ENCODE peak calls at places on chromosomes 4 and X, in seven cellular contexts. A is A549, R is IMR-90, B is uterus, F is stomach, I is NB4, W is breast epithelium. E is an unnamed sample.

GRCh38 chr4:94357624-94358023 is 15.0 kb upstream of the HPGDS start:
- DNase-seq in R (peak; percentile 27), I (no peak), A (no peak), F (no peak), B (no peak), W (no peak), E (no peak)

GRCh38 chr4:175469519-175469918 is 342.5 kb downstream of the GPM6A start:
- DNase-seq in W (no peak), B (no peak), R (peak; percentile 21), A (no peak), I (no peak), F (no peak), E (peak; percentile 2)

GRCh38 chrX:97616883-97617510 is 733.3 kb downstream of the RPA4 start:
- DNase-seq in A (peak; percentile 6), W (no peak), I (peak; percentile 40), R (peak; percentile 74), F (no peak), B (no peak), E (peak; percentile 24)

GRCh38 chr4:156169861-156170260 is 216.2 kb upstream of the CTSO start:
- DNase-seq in R (no peak), A (no peak), F (no peak), I (no peak), B (no peak), W (no peak), E (no peak)

GRCh38 chr4:184450045-184450444 is 24.3 kb downstream of the IRF2 start:
- DNase-seq in B (no peak), W (no peak), I (no peak), R (peak; percentile 87), F (no peak), A (no peak), E (no peak)

GRCh38 chr4:142567620-142568451 is 278.3 kb downstream of the INPP4B start:
- DNase-seq in R (peak; percentile 47), I (no peak), W (no peak), A (no peak), F (peak; percentile 35), B (no peak), E (no peak)

GRCh38 chr4:122218762-122219161 is 66.6 kb downstream of the BLTP1 start:
- DNase-seq in A (no peak), F (no peak), R (peak; percentile 7), I (no peak), B (no peak), W (no peak), E (no peak)

GRCh38 chrX:10444204-10444603 is 176.2 kb downstream of the MID1 start:
- DNase-seq in W (no peak), F (no peak), R (no peak), A (no peak), I (no peak), B (no peak), E (no peak)

GRCh38 chrX:14095702-14096101 is 66.0 kb upstream of the GEMIN8 start:
- DNase-seq in F (peak; percentile 28), I (peak; percentile 60), R (peak; percentile 53), B (peak; percentile 18), A (no peak), W (no peak), E (peak; percentile 1)

GRCh38 chr4:150867148-150867547 is 147.9 kb downstream of the LRBA start:
- DNase-seq in W (no peak), R (peak; percentile 81), A (peak; percentile 58), B (peak; percentile 24), I (peak; percentile 78), F (no peak), E (peak; percentile 17)

GRCh38 chrX:1283093-1283492 is 14.5 kb downstream of the CSF2RA start:
- DNase-seq in B (no peak), W (no peak), I (no peak), F (no peak), R (no peak), A (no peak), E (no peak)

GRCh38 chr4:106978046-106978774 is 57.9 kb downstream of the DKK2 start:
- DNase-seq in R (no peak), B (no peak), F (no peak), A (no peak), I (no peak), W (no peak), E (no peak)

GRCh38 chr4:6009452-6009851 is 8.8 kb downstream of the C4orf50 start:
- DNase-seq in F (no peak), R (no peak), W (peak; percentile 6), B (no peak), A (no peak), I (no peak), E (no peak)

GRCh38 chrX:81202989-81203388 is 1.1 kb downstream of the SH3BGRL start:
- DNase-seq in B (no peak), R (no peak), W (no peak), I (peak; percentile 14), F (no peak), A (no peak), E (no peak)

GRCh38 chrX:81202413-81202794 is 502 bp downstream of the SH3BGRL start:
- DNase-seq in F (no peak), A (no peak), W (no peak), R (peak; percentile 12), I (peak; percentile 53), B (no peak), E (no peak)

GRCh38 chrX:81206471-81206870 is 4.6 kb downstream of the SH3BGRL start:
- DNase-seq in A (no peak), R (no peak), W (no peak), B (no peak), I (peak; percentile 6), F (no peak), E (no peak)

DNA sequence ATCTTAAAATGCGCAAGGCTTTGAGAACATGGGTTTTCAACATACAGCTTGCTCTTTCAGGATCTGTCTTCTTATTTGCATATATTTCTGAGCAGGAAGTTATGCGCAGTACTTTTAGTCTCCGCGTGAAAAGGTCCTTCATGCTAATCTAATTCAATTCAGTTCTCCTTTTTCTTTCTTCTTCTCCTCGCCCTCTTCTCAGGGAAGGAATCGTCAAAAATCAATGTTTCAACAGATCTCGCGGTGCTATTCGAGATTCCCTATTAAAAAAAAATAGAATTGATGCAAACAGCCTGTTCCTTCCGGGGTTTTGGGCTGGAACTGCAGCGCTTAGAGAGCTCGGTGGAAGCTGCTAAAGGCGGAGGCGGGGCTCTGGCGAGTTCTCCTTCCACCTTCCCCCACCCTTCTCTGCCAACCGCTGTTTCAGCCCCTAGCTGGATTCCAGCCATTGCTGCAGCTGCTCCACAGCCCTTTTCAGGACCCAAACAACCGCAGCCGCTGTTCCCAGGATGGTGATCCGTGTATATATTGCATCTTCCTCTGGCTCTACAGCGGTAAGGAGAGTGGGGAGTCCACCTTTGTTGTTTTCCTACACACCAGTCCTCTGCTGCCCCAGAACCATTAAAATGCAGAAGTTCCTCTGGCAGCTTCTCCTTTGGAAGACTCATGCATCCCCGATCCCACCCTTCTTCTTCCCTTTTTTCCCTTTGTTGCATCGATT is at the start of the genes HMGN5 and SH3BGRL:
- DNase-seq in R (peak; percentile 88), W (peak; percentile 70), A (peak; percentile 56), F (peak; percentile 78), B (peak; percentile 84), I (peak; percentile 88), E (peak; percentile 25)
- TF ChIP-seq POLR2A in R (no peak), W (no peak), A (peak; percentile 22), F (no peak), B (no peak), I (peak; percentile 41), E (peak; percentile 38)

DNA sequence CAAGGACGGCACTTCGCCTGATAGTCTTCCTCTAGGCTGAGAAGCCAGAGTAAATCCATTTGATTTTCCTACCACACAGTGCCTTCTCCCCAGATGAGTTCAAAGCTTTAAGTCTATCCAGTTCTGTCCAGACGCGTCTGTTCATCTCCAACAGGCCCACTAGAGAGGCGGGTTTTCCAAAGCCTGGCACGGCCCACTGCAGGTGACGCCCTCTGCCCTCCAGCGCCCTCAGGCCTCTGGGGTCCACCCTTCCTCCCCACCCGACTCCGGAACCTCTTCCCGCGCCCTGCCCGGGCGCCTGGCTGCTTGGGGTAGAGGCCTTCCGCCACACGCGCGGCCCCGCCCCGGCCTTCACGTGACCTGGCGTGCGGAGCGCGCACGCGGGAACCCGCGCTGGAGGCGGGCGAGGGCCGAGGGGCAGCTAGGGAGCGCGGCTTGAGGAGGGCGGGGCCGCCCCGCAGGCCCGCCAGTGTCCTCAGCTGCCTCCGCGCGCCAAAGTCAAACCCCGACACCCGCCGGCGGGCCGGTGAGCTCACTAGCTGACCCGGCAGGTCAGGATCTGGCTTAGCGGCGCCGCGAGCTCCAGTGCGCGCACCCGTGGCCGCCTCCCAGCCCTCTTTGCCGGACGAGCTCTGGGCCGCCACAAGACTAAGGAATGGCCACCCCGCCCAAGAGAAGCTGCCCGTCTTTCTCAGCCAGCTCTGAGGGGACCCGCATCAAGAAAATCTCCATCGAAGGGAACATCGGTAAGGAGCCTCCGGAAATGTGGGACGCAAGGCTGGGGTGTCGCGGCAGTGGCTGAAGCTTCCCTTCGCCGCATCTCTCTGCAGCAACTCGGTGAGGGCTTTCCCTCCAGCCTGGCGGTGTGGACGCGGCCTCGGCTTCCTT is at the start of gene DCK:
- DNase-seq in B (peak; percentile 83), W (peak; percentile 83), R (peak; percentile 90), A (peak; percentile 67), F (peak; percentile 93), I (peak; percentile 95), E (peak; percentile 70)
- TF ChIP-seq POLR2A in B (peak; percentile 58), W (peak; percentile 46), R (peak; percentile 75), A (peak; percentile 52), F (no peak), I (peak; percentile 71), E (peak; percentile 69)

GRCh38 chr4:88033309-88033708 is 25.9 kb downstream of the PKD2 start:
- DNase-seq in W (no peak), A (peak; percentile 23), B (peak; percentile 48), R (peak; percentile 72), F (peak; percentile 31), I (peak; percentile 65), E (no peak)
- TF ChIP-seq POLR2A in W (no peak), A (no peak), B (no peak), R (no peak), F (no peak), I (no peak), E (no peak)

GRCh38 chr4:10455133-10455532 is 2.1 kb downstream of the ZNF518B start:
- DNase-seq in W (no peak), F (no peak), A (no peak), I (no peak), B (no peak), R (no peak), E (no peak)

GRCh38 chr4:10456270-10457254 is 664 bp downstream of the ZNF518B start:
- DNase-seq in I (peak; percentile 16), W (no peak), B (peak; percentile 23), R (peak; percentile 56), F (peak; percentile 50), A (peak; percentile 11), E (no peak)

GRCh38 chr4:10458190-10458589 is 964 bp upstream of the ZNF518B start:
- DNase-seq in R (no peak), B (peak; percentile 16), W (no peak), A (no peak), F (no peak), I (no peak), E (no peak)

GRCh38 chr4:10459305-10459704 is 2.1 kb upstream of the ZNF518B start:
- DNase-seq in R (no peak), B (no peak), F (no peak), A (no peak), W (no peak), I (no peak), E (no peak)

DNA sequence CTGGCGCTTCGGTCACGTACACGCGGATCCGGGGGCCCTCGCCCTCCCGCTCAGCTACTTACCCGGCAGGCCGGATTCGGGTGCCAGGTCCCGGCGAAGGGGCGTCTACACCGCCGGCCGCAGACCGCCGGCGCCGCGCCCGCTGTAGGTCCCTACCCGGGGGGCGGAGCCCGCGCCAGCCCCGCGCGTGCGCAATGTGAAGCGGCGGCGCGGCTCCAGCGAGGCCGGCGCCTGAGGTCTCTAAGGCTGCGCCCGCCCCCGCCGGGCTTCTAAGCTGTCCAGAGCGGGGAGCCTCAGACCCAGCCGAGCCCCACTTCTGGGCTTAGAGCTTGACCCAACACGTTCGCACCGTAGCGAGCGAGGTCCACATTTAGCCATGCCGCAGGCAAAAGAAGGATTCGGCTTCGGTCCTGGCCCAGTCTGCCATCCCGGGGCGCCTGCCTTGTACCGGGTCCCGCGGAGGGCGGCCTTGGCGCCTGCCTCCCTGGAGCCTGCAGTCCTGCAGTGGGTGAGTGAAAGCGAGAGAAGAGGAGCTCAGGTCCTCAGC is at the start of gene ZNF518B:
- DNase-seq in R (peak; percentile 48), I (peak; percentile 37), W (no peak), B (peak; percentile 30), F (peak; percentile 67), A (peak; percentile 52), E (peak; percentile 28)
- TF ChIP-seq POLR2A in R (no peak), I (no peak), W (no peak), B (peak; percentile 13), F (no peak), A (peak; percentile 23), E (peak; percentile 46)

E was measured in H54.